ENCODE peak calls at places on chromosomes 16 and 17, in four cellular contexts. A, U, V and Y are unnamed samples. For H3K9me3, the result is how much of the 10 kb centered on the place peaks cover.

GRCh38 chr16:1874854-1875253 is 2.9 kb upstream of the MEIOB start:
- DNase-seq in U (no peak), V (no peak), A (no peak), Y (no peak)

GRCh38 chr17:70353408-70354092 is 184.2 kb downstream of the KCNJ2 start:
- DNase-seq in A (no peak), V (no peak), U (no peak), Y (no peak)

GRCh38 chr16:19908921-19909320 is 24.3 kb upstream of the GPRC5B start:
- DNase-seq in V (no peak), U (no peak), A (no peak), Y (no peak)

GRCh38 chr16:9360075-9360474 is 268.6 kb downstream of the HAPSTR1 start:
- DNase-seq in V (no peak), A (peak), U (no peak), Y (no peak)

GRCh38 chr16:23469814-23470213 is 16.8 kb upstream of the COG7 start:
- DNase-seq in A (no peak), V (no peak), U (no peak), Y (no peak)

GRCh38 chr17:76517638-76518038 is 16.4 kb upstream of the RHBDF2 start:
- DNase-seq in U (no peak), V (no peak), A (no peak), Y (no peak)

GRCh38 chr16:61148930-61149329 is 887.3 kb downstream of the CDH8 start:
- DNase-seq in A (no peak), U (no peak), V (no peak), Y (no peak)

GRCh38 chr17:62974788-62975586 is 9.0 kb downstream of the TANC2 start:
- DNase-seq in U (no peak), V (no peak), A (no peak), Y (no peak)

GRCh38 chr17:54979657-54980056 is 11.1 kb downstream of the STXBP4 start:
- DNase-seq in A (no peak), V (no peak), U (no peak), Y (no peak)

GRCh38 chr17:27649929-27650328 is 18.9 kb downstream of the LGALS9 start:
- DNase-seq in U (no peak), A (no peak), V (no peak), Y (peak)

GRCh38 chr16:57480127-57480753 is 6.1 kb downstream of the DOK4 start:
- DNase-seq in V (peak), U (no peak), A (no peak), Y (peak)

GRCh38 chr17:49991409-49991808 is 3.6 kb downstream of the DLX3 start:
- DNase-seq in V (no peak), A (peak), U (no peak), Y (no peak)

GRCh38 chr16:84144859-84145639 is at the start of the genes DNAAF1 and HSDL1:
- DNase-seq in U (peak), A (peak), V (peak), Y (peak)

GRCh38 chr17:2695243-2695960 is 16.2 kb downstream of the CLUH start:
- DNase-seq in A (no peak), V (no peak), U (no peak), Y (no peak)

GRCh38 chr17:66403846-66404597 is 101.6 kb downstream of the PRKCA start:
- DNase-seq in A (no peak), U (no peak), V (peak), Y (no peak)

GRCh38 chr17:77327181-77327565 is 186.4 kb downstream of the SEC14L1 start:
- DNase-seq in A (no peak), V (no peak), U (no peak), Y (no peak)

GRCh38 chr17:37339321-37339720 is 36.5 kb upstream of the C17orf78 start:
- DNase-seq in V (peak), A (no peak), U (no peak), Y (no peak)

GRCh38 chr17:48241131-48241591 is 133.6 kb downstream of the SNX11 start:
- DNase-seq in U (no peak), V (peak), A (no peak), Y (no peak)

GRCh38 chr16:49857423-49858181 is 1.7 kb upstream of the ZNF423 start:
- DNase-seq in A (peak), U (peak), V (peak), Y (peak)

GRCh38 chr17:36546418-36547093 is 1.8 kb downstream of the GGNBP2 start:
- DNase-seq in A (no peak), U (no peak), V (peak), Y (no peak)

GRCh38 chr16:83968891-83969672 is 1.0 kb downstream of the NECAB2 start:
- DNase-seq in V (no peak), U (no peak), A (no peak), Y (no peak)

GRCh38 chr17:33992113-33992512 is 263.0 kb upstream of the CCL2 start:
- DNase-seq in A (peak), V (no peak), U (no peak), Y (no peak)

GRCh38 chr16:80680046-80680445 is 124.4 kb downstream of the CDYL2 start:
- DNase-seq in U (no peak), V (no peak), A (no peak), Y (no peak)

GRCh38 chr16:83912152-83912948 is 13.4 kb downstream of the MLYCD start:
- DNase-seq in U (no peak), V (no peak), A (no peak), Y (no peak)

GRCh38 chr17:78131172-78132085 is 858 bp downstream of the TMC8 start:
- DNase-seq in V (no peak), U (no peak), A (no peak), Y (no peak)

GRCh38 chr16:10170016-10170415 is 12.2 kb downstream of the GRIN2A start:
- DNase-seq in U (no peak), A (no peak), V (no peak), Y (no peak)

GRCh38 chr16:67900156-67900555 is 7.1 kb downstream of the PSKH1 start:
- DNase-seq in U (no peak), V (no peak), A (no peak), Y (no peak)

GRCh38 chr17:8785547-8786412 is 13.4 kb downstream of the MFSD6L start:
- DNase-seq in V (peak), A (peak), U (peak), Y (peak)

DNA sequence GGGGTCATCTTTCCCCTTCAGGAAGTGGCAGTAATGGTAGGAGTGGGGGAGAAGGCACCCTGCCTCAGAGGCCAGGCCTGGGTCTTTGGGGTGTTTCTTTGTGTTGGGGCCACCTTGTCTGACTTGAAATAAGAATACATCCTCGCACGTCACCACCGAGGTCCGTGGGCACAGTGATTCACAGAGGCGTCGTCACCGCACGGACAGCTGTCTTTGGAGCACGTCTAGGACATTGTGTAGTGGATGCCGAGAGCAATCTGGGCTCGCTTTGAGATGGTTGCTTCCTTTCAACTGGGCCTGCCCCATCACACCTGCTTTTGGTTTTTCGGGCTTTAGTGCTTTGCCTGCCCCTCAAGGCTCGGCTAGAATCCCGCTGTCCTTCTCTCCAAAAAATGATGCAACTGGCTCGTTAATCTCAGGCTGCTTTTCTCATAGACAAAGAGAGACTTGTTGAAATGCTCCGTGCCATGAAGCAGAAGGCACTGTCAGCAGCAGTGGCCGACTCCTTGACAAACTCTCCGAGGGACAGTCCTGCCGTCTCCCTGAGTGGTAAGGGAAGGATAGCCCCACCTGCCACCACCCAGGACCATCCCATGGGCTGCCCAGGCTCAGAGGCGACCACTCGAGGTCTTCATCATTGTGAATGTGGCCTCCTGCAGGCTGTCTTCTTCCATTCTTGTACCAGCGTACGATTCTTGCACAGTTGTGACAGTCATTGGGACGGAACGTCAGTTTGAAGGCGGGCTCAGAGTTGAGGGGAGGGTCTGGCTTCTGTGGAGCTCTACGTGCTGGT is 24.0 kb downstream of the GINS2 start:
- DNase-seq in V (no peak), U (no peak), A (no peak), Y (no peak)
- H3K27ac ChIP-seq in V (no peak), U (no peak), A (no peak), Y (no peak)

DNA sequence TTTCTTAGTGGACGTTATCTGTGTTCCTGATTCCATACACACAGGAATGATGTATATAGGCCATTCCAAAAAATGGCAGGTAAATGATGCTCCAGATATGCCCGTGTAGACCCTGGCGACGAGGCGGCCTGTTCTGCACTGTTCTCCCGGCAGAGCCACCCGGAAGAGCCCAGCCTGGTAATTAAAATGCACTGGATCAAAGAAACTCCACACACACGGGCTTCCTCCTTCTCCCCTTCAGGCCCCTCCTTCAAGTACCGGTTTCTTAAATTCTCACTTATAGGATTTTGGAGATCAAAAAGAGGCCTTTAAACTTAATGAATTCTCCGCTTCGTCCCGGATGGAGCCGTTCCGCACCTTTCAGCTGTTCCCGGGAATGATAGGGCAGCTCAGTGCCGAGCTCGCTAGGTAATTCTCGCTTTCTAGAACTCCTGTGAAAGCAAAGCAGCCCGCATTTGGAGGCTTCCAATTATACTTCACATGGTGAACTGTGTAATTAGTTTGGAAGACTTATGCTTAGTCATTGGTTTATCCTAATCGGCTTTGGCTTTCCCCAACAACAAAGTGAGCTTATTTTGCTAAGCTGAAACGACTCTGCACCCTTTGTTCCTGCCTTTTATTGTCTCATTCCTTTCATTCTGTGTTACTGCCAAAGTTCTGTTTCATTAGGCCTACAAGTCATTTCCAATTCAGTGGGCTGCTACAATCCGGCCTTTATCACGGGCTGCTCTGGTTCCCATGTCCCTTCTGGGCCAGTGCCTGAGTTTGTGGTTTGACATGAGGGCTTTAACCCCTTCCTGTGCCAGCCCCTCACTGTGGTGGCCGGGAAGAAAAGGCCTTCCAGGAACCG is 150.0 kb downstream of the MSI2 start:
- DNase-seq in V (peak), U (no peak), A (no peak), Y (peak)
- H3K9me3 ChIP-seq in V (under half), U (under half), A (under half), Y (under half)

DNA sequence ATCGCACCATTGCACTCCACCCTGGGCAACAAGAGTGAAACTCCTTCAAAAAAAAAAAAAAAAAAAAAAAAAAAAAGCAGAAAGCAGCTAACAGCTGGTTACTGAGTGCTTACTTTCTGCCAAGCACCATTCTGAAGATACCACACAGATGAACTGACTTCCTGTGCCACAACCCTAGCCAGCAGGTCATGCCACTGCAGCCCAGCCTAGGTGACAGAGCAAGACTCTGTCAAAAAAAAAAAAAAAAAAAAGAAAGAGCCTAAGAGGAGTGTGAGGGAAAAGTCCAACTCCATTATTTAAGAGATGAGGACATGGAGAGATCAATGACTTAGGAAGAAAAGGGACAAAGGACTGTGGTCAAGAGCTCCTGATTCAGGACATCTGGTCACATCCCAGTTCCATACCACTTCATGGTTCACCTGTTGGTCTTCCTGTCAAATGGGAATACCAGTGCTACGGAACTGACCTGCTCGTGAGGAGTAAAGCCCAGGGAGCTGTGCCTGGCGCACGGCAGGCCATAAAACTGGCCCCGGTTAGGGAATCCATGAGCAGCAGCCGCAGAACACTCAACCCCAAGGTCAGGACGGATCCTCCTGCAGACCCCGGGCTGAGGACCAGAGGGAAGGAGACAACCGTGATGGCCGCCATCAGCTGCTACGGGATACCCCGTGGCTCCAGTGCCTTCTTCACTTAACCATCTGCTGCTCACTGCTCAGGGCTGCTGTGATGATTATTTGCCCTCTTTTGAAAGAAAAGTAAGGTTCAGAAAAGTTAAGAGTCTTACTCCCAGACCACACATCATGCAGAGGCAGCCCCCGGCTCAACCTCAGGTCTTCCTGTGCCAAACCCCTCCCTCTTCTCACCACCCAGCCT is 950 bp downstream of the KLHDC4 start:
- DNase-seq in A (no peak), U (no peak), V (no peak), Y (no peak)
- H4K8ac ChIP-seq in A (no peak), U (peak), V (peak), Y (peak)

GRCh38 chr16:3101841-3102470 is 2.9 kb upstream of the ZSCAN10 start:
- DNase-seq in A (peak), U (no peak), V (no peak), Y (no peak)

GRCh38 chr16:3099732-3100499 is 822 bp upstream of the ZSCAN10 start:
- DNase-seq in A (peak), V (peak), U (peak), Y (peak)

GRCh38 chr16:3098459-3099394 is at the start of gene ZSCAN10:
- DNase-seq in U (peak), V (no peak), A (peak), Y (no peak)

GRCh38 chr16:3099395-3099731 is 269 bp upstream of the ZSCAN10 start:
- DNase-seq in V (no peak), U (no peak), A (no peak), Y (no peak)

GRCh38 chr16:3101018-3101840 is 2.1 kb upstream of the ZSCAN10 start:
- DNase-seq in V (peak), U (no peak), A (peak), Y (peak)
- H3K27ac ChIP-seq in V (no peak), U (peak), A (peak), Y (no peak)

DNA sequence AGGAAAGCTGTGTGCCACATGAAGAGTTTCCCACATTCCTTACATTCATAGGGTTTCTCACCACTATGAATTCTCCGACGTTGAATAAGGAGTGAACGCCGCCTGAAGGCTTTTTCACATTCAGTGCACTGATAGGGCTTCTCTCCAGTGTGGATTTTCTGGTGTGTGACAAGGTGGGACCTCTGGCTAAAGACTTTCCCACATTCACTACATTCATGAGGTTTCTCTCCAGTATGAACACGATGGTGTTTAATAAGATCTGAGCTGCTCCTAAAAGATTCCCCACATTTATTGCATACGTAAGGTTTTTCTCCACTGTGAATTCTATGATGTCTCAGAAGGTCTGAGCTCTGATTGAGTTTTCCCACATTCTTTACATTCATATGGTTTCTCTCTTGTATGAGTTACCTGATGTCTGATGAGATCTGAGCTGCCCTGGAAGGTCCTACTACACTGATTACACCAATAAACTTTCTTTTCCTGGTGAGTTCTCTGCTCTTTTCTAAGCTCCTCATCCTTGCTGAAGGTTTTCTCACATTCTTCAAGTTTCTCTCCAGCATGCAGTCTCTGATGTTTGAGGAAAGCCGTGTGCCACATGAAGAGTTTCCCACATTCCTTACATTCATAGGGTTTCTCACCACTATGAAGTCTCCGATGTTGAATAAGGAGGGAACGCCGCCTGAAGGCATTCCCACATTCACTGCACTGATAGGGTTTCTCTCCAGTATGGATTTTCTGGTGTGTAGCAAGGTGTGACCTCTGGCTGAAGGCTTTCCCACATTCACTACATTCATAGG is 10.0 kb downstream of the ZNF594 start:
- DNase-seq in V (no peak), U (no peak), A (no peak), Y (no peak)
- H3K9me3 ChIP-seq in V (half or more), U (half or more), A (half or more), Y (under half)

DNA sequence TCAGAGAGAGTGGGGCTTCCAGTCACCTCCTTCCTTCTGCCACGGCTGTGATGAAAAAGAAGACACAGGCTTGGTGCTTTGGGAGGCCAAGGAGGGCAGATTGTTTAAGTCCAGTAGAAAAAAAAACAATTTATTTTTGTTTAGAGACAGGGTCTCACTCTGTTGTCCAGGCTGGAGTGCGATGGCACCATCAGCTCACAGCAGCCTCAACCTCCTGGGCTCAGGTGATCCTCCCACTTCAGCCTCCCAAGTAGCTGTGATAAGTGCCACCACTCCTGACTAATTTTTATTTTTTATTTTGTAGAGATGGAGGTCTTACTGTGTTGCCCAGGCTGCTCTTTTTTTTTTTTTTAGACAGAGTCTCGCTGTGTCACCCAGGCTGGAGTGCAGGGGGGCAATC is 2.7 kb upstream of the MVD start:
- DNase-seq in V (no peak), U (no peak), A (no peak), Y (no peak)
- H4K8ac ChIP-seq in V (no peak), U (no peak), A (no peak), Y (no peak)

GRCh38 chr16:12538667-12539081 is 265.0 kb downstream of the CPPED1 start:
- DNase-seq in V (peak), U (no peak), A (no peak), Y (no peak)
- H3K27ac ChIP-seq in V (peak), U (no peak), A (no peak), Y (no peak)